ENCODE peak calls at places on chromosomes 11 and 22, in eight cellular contexts. O, Y, E, Z, K, V, M and W are unnamed samples.

GRCh38 chr11:47437746-47438418 is 11.1 kb downstream of the RAPSN start:
- DNase-seq in Z (no peak), M (no peak), V (no peak), E (no peak), Y (no peak), K (peak; percentile 86), O (peak; percentile 80), W (no peak)

GRCh38 chr22:18983120-18983651 is 47.1 kb upstream of the PRODH start:
- DNase-seq in Z (no peak), O (no peak), E (no peak), Y (no peak), M (peak; percentile 19), V (peak; percentile 63), K (no peak), W (peak; percentile 10)

GRCh38 chr11:45083544-45084087 is 62.8 kb upstream of the PRDM11 start:
- DNase-seq in K (peak; percentile 37), O (no peak), V (no peak), M (peak; percentile 33), Z (no peak), Y (no peak), E (no peak), W (no peak)

GRCh38 chr11:114149689-114150407 is 90.3 kb downstream of the ZBTB16 start:
- DNase-seq in Y (no peak), M (no peak), V (no peak), E (no peak), K (no peak), O (no peak), Z (no peak), W (no peak)

GRCh38 chr11:44754876-44755552 is 28.3 kb downstream of the TSPAN18 start:
- DNase-seq in E (no peak), M (no peak), Z (no peak), Y (no peak), K (peak; percentile 10), O (no peak), V (no peak), W (no peak)

GRCh38 chr11:44787981-44788380 is 61.2 kb downstream of the TSPAN18 start:
- DNase-seq in O (no peak), M (no peak), V (peak; percentile 18), Z (no peak), Y (no peak), E (no peak), K (no peak), W (no peak)

GRCh38 chr11:68583047-68583446 is 101.3 kb upstream of the GAL start:
- DNase-seq in O (no peak), V (no peak), Y (no peak), Z (peak; percentile 49), M (no peak), K (no peak), E (peak; percentile 82), W (no peak)

GRCh38 chr11:83862691-83863090 is 576.5 kb upstream of the CCDC90B start:
- DNase-seq in E (no peak), K (no peak), M (no peak), Y (no peak), Z (peak; percentile 72), O (no peak), V (no peak), W (no peak)

GRCh38 chr22:45006873-45007246 is 2.9 kb downstream of the PHF21B start:
- DNase-seq in Y (no peak), K (peak; percentile 60), O (peak; percentile 82), Z (no peak), V (no peak), E (no peak), M (no peak), W (peak; percentile 31)

GRCh38 chr11:65414776-65415498 is 7.7 kb upstream of the NEAT1 start:
- DNase-seq in O (peak; percentile 29), Z (no peak), Y (peak; percentile 50), M (no peak), E (peak; percentile 39), V (no peak), K (peak; percentile 33), W (no peak)

GRCh38 chr11:68889948-68890446 is 13.6 kb downstream of the MRPL21 start:
- DNase-seq in E (peak; percentile 70), M (peak; percentile 61), Y (no peak), V (peak; percentile 56), O (peak; percentile 62), Z (no peak), K (peak; percentile 46), W (no peak)

GRCh38 chr11:16925495-16926065 is 88.6 kb downstream of the PLEKHA7 start:
- DNase-seq in V (peak; percentile 78), E (no peak), Z (peak; percentile 75), M (no peak), Y (peak; percentile 82), O (peak; percentile 78), K (peak; percentile 59), W (no peak)

GRCh38 chr11:35404397-35404775 is 15.0 kb downstream of the SLC1A2 start:
- DNase-seq in E (peak; percentile 38), K (peak; percentile 48), O (no peak), M (peak; percentile 56), Y (peak; percentile 85), V (no peak), Z (peak; percentile 13), W (no peak)

GRCh38 chr11:65036931-65037330 is 4.1 kb upstream of the SAC3D1 start:
- DNase-seq in Z (no peak), E (no peak), O (no peak), K (peak; percentile 92), V (no peak), M (no peak), Y (peak; percentile 85), W (peak; percentile 70)

GRCh38 chr11:73140213-73141030 is 1.7 kb downstream of the FCHSD2 start:
- DNase-seq in E (peak; percentile 52), O (peak; percentile 55), V (peak; percentile 84), M (no peak), K (peak; percentile 64), Z (peak; percentile 27), Y (peak; percentile 67), W (no peak)

GRCh38 chr11:101686514-101686913 is 102.7 kb upstream of the TRPC6 start:
- DNase-seq in Y (no peak), E (peak; percentile 80), K (peak; percentile 35), Z (peak; percentile 85), V (no peak), M (no peak), O (no peak), W (no peak)

GRCh38 chr11:119666463-119667131 is 62.4 kb downstream of the NECTIN1 start:
- DNase-seq in K (peak; percentile 83), E (peak; percentile 47), M (peak; percentile 83), O (peak; percentile 85), Z (peak; percentile 58), V (peak; percentile 92), Y (peak; percentile 91), W (peak; percentile 80)

GRCh38 chr11:2797181-2797711 is 88.3 kb downstream of the CDKN1C start:
- DNase-seq in E (no peak), V (peak; percentile 70), M (no peak), O (peak; percentile 27), Y (peak; percentile 45), K (peak; percentile 43), Z (peak; percentile 12), W (no peak)

GRCh38 chr11:67303132-67303988 is at the start of gene SSH3:
- DNase-seq in Z (peak; percentile 70), M (no peak), V (peak; percentile 94), O (peak; percentile 79), K (peak; percentile 64), E (peak; percentile 34), Y (peak; percentile 92), W (peak; percentile 59)

GRCh38 chr11:67304511-67305113 is 1.3 kb downstream of the SSH3 start:
- DNase-seq in K (peak; percentile 14), Y (no peak), E (no peak), M (no peak), Z (no peak), O (no peak), V (peak; percentile 69), W (peak; percentile 26)

GRCh38 chr11:67301951-67302516 is 1.3 kb upstream of the SSH3 start:
- DNase-seq in M (no peak), O (peak; percentile 47), Y (peak; percentile 70), Z (no peak), V (peak; percentile 81), E (peak; percentile 68), K (peak; percentile 18), W (no peak)

GRCh38 chr11:67302571-67303131 is 679 bp upstream of the SSH3 start:
- DNase-seq in O (peak; percentile 71), Z (peak; percentile 21), K (peak; percentile 35), E (peak; percentile 10), M (no peak), V (peak; percentile 89), Y (peak; percentile 72), W (peak; percentile 43)

DNA sequence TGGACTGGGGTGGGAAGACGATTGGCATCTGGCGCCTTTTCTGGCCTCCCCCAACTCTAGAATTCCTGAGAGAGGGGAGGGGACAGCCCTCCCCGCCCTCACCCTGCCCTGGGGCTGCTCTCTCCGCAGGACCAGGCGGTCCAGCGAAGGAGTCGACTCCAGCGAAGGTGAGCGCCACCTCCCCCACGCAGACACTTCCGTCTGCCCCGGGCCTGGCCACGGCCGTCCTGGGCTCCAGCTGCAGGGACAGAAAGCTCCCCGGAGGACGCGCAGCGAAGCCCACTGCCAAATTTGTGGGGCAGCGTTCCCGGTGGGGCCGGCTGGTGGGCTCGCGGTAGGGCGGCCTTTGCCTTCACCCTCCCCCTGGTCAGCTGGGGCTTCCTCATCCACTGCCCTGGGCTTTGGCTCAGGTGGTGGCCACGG is 670 bp downstream of the SSH3 start:
- DNase-seq in K (peak; percentile 29), Y (peak; percentile 70), E (no peak), M (no peak), V (peak; percentile 89), Z (peak; percentile 22), O (peak; percentile 71), W (no peak)
- H3K4me3 ChIP-seq in K (peak overlapping the region; percentile 59), Y (peak overlapping the region; percentile 97), E (peak overlapping the region; percentile 100), M (no peak overlapping the region), V (peak overlapping the region; percentile 77), Z (peak overlapping the region; percentile 89), O (peak overlapping the region; percentile 61), W (peak overlapping the region; percentile 91)

DNA sequence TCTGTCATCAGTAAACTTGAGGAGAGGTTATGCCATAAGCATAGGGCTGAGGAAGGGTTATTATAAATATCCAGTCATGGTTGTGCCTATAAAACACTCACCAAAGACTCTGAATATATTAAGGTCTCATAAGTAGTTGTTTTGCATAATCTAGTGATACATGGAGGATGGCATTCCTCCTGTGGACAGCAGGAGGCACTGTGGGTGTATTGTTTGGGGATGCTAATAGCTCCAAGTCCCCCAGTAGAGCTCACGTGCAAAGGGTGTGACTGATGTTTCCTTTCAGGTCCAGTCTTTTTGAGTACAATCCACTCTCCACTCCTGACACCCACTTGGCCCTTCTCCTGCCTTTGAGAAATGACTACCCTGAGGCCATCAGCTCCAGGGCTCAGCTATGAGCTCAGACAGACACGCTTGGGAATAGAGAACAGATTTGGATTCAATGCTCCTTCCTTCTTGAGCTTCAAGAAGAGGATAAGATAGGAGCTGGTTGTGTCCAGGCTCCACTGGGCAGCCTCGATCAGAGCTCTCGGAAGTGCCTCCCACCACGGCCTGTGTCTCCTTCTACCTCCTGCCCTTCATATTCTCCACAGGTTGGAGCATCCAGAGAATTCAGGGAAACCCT is 85.2 kb upstream of the IGLL5 start:
- DNase-seq in E (no peak), V (no peak), O (no peak), K (no peak), M (peak; percentile 94), Z (no peak), Y (no peak), W (no peak)
- TF ChIP-seq CTCF in E (peak; percentile 13), V (peak; percentile 67), O (no peak), K (peak; percentile 8), M (no peak), Z (peak; percentile 10), Y (no peak), W (no peak)

GRCh38 chr11:20493340-20493739 is 105.8 kb downstream of the PRMT3 start:
- DNase-seq in Y (no peak), M (peak; percentile 66), O (no peak), K (no peak), E (no peak), Z (no peak), V (no peak), W (no peak)
- H3K27me3 ChIP-seq in Y (no peaks in the 10 kb centered on the region), M (no peaks in the 10 kb centered on the region), O (no peaks in the 10 kb centered on the region), K (no peaks in the 10 kb centered on the region), E (no peaks in the 10 kb centered on the region), Z (no peaks in the 10 kb centered on the region), V (no peaks in the 10 kb centered on the region), W (no peaks in the 10 kb centered on the region)

GRCh38 chr22:31210830-31211503 is 1.1 kb upstream of the LIMK2 start:
- DNase-seq in O (no peak), Z (no peak), M (no peak), Y (no peak), K (peak; percentile 52), V (no peak), E (no peak), W (no peak)
- H3K4me3 ChIP-seq in O (no peak overlapping the region), Z (no peak overlapping the region), M (no peak overlapping the region), Y (no peak overlapping the region), K (no peak overlapping the region), V (no peak overlapping the region), E (no peak overlapping the region), W (no peak overlapping the region)